ENCODE peak calls at places on chromosomes 5 and 9, in four cellular contexts. A, B, U and K are unnamed samples.

GRCh38 chr9:14993061-14993800 is 83.0 kb upstream of the FREM1 start:
- DNase-seq in A (peak; percentile 77), B (peak; percentile 74), U (no peak), K (no peak)

GRCh38 chr5:126527158-126527557 is 67.9 kb downstream of the ALDH7A1 start:
- DNase-seq in A (no peak), B (no peak), U (no peak), K (no peak)

GRCh38 chr9:87322840-87323635 is 174.6 kb upstream of the DAPK1 start:
- DNase-seq in A (no peak), B (peak; percentile 15), U (no peak), K (no peak)

GRCh38 chr9:14987858-14988257 is 77.6 kb upstream of the FREM1 start:
- DNase-seq in A (no peak), B (no peak), U (no peak), K (no peak)

GRCh38 chr9:76658510-76659231 is 105.6 kb upstream of the PCA3 start:
- DNase-seq in A (no peak), B (peak; percentile 62), U (peak; percentile 39), K (no peak)

GRCh38 chr5:34495178-34495577 is 160.9 kb upstream of the RAI14 start:
- DNase-seq in A (no peak), B (no peak), U (no peak), K (no peak)

GRCh38 chr9:91949946-91950664 is at the start of gene ROR2:
- DNase-seq in A (peak; percentile 91), B (peak; percentile 34), U (peak; percentile 21), K (no peak)

GRCh38 chr5:34923694-34924461 is 5.5 kb upstream of the DNAJC21 start:
- DNase-seq in A (peak; percentile 59), B (peak; percentile 90), U (peak; percentile 97), K (peak; percentile 66)

GRCh38 chr5:124080256-124080655 is 568.3 kb downstream of the CSNK1G3 start:
- DNase-seq in A (no peak), B (peak; percentile 9), U (peak; percentile 51), K (no peak)

GRCh38 chr9:134793281-134793680 is 87.3 kb upstream of the FCN2 start:
- DNase-seq in A (no peak), B (no peak), U (no peak), K (no peak)

GRCh38 chr9:69276775-69277174 is 48.2 kb upstream of the ENTREP1 start:
- DNase-seq in A (no peak), B (no peak), U (no peak), K (no peak)

GRCh38 chr9:16553869-16554540 is 316.5 kb downstream of the BNC2 start:
- DNase-seq in A (no peak), B (peak; percentile 93), U (no peak), K (no peak)

GRCh38 chr5:72646467-72646866 is 139.3 kb upstream of the ZNF366 start:
- DNase-seq in A (no peak), B (no peak), U (no peak), K (no peak)

GRCh38 chr9:73531658-73532057 is 380.0 kb downstream of the ANXA1 start:
- DNase-seq in A (no peak), B (no peak), U (no peak), K (no peak)

GRCh38 chr9:109894921-109895758 is 115.1 kb downstream of the PALM2AKAP2 start:
- DNase-seq in A (no peak), B (peak; percentile 88), U (peak; percentile 12), K (no peak)

GRCh38 chr5:148697821-148698196 is 43.5 kb upstream of the HTR4 start:
- DNase-seq in A (no peak), B (no peak), U (no peak), K (no peak)

GRCh38 chr9:83043583-83043982 is 19.4 kb downstream of the RASEF start:
- DNase-seq in A (no peak), B (peak; percentile 36), U (no peak), K (no peak)

GRCh38 chr9:137278061-137278912 is 761 bp downstream of the TOR4A start:
- DNase-seq in A (peak; percentile 64), B (peak; percentile 36), U (no peak), K (no peak)

GRCh38 chr9:137317979-137318511 is 16.0 kb upstream of the NRARP start:
- DNase-seq in A (no peak), B (no peak), U (no peak), K (no peak)

GRCh38 chr9:116278326-116278725 is 124.7 kb downstream of the PAPPA start:
- DNase-seq in A (no peak), B (peak; percentile 18), U (no peak), K (no peak)

GRCh38 chr9:17082343-17082742 is 52.5 kb upstream of the CNTLN start:
- DNase-seq in A (no peak), B (peak; percentile 61), U (no peak), K (no peak)

DNA sequence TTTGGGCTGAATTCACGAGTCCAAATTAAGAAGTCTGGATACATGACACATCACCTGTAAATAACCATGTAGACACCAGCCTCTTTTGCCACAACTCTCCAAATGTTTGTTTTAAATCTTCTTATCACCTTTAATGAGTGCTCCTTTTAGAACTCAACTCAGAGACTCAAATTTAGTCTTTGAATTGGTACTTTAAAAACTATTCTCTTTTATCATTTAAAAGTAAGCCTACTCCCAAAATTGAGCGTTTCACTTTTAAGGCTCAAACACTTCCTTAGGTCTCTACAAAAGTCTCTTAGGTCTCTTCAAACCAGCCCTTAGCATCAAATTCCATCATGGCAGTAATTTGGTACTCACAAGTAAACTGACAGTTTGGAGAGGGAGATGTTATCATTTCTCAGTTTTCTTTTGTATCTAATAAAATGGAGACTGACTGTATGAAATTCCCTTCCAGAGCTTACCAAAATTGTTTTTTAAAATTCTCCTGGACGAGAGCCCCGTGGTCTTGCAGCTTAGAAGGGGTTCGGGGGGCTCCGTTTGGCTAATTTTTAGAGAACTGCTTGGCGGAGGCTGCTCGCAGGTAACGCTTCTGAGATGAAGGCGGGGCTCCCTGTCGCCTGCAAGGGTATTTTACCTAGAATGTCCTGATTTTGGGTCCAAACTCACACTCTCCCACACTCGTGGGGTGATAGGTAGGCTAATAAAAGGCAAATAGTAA is 194.6 kb downstream of the MEF2C start:
- DNase-seq in A (no peak), B (no peak), U (no peak), K (no peak)
- H3K4me3 ChIP-seq in A (no peak overlapping the region), B (no peak overlapping the region), U (no peak overlapping the region), K (no peak overlapping the region)

GRCh38 chr9:112751059-112751795 is 667 bp downstream of the SNX30 start:
- DNase-seq in A (peak; percentile 58), B (peak; percentile 89), U (peak; percentile 68), K (no peak)

GRCh38 chr9:112750767-112751058 is 153 bp downstream of the SNX30 start:
- DNase-seq in A (no peak), B (no peak), U (no peak), K (no peak)

GRCh38 chr9:112750111-112750766 is at the start of gene SNX30:
- DNase-seq in A (peak; percentile 97), B (peak; percentile 86), U (peak; percentile 86), K (no peak)

GRCh38 chr9:112747094-112747493 is 3.5 kb upstream of the SNX30 start:
- DNase-seq in A (no peak), B (no peak), U (no peak), K (no peak)

GRCh38 chr9:112748041-112748440 is 2.5 kb upstream of the SNX30 start:
- DNase-seq in A (no peak), B (no peak), U (no peak), K (no peak)
- H3K27ac ChIP-seq in A (no peak overlapping the region), B (no peak overlapping the region), U (no peak overlapping the region), K (no peak overlapping the region)

GRCh38 chr9:972512-973294 is 3.8 kb upstream of the DMRT3 start:
- DNase-seq in A (no peak), B (no peak), U (no peak), K (no peak)
- TF ChIP-seq EZH2 in A (no peak), B (peak; percentile 99), U (no peak), K (peak; percentile 94)

GRCh38 chr5:180072256-180072548 is 643 bp upstream of the RNF130 start:
- DNase-seq in A (no peak), B (no peak), U (no peak), K (no peak)

GRCh38 chr5:180074462-180074861 is 2.9 kb upstream of the RNF130 start:
- DNase-seq in A (no peak), B (no peak), U (no peak), K (no peak)

GRCh38 chr5:180071418-180072255 is at the start of gene RNF130:
- DNase-seq in A (peak; percentile 96), B (peak; percentile 88), U (peak; percentile 84), K (peak; percentile 21)

GRCh38 chr5:180070726-180071417 is 687 bp downstream of the RNF130 start:
- DNase-seq in A (no peak), B (peak; percentile 64), U (peak; percentile 37), K (no peak)

DNA sequence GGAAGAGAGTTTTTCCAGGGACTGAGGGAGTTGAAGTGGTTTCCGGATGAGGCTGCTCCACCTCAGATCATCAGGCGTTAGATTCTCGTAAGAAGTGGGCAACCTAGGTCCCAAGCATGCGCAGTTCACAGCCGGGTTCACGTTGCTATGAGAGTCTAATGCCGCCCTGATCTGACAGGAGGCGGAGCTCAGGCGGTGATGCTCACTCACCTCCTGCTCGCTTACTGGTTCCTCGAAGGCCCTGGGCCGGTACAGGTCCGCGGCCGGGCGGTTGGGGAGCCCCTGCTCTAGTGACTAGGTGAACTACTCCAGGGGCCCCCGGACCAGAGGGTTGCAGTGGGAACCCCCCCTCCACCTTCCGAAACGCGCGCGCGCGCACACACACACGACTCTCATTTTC is 997 bp upstream of the RNF130 start:
- DNase-seq in A (no peak), B (no peak), U (no peak), K (no peak)
- H3K4me3 ChIP-seq in A (no peak overlapping the region), B (no peak overlapping the region), U (no peak overlapping the region), K (no peak overlapping the region)

GRCh38 chr5:136033848-136034247 is 5.1 kb downstream of the TGFBI start:
- DNase-seq in A (no peak), B (no peak), U (no peak), K (peak; percentile 91)
- H3K27ac ChIP-seq in A (no peak overlapping the region), B (no peak overlapping the region), U (no peak overlapping the region), K (peak overlapping the region; percentile 74)